ENCODE peak calls at places on chromosomes 2 and 18, in nine cellular contexts. Q, A, U, D, V, Z, B, O and I are unnamed samples.

GRCh38 chr2:42996528-42996927 is 204.1 kb upstream of the HAAO start:
- DNase-seq in Q (no peak), A (no peak), U (no peak), D (no peak), V (no peak), Z (no peak), B (peak; percentile 14), O (no peak), I (no peak)

GRCh38 chr2:58436842-58437241 is 195.7 kb upstream of the FANCL start:
- DNase-seq in Q (no peak), A (peak; percentile 39), U (no peak), D (no peak), V (no peak), Z (no peak), B (peak; percentile 76), O (no peak), I (no peak)

GRCh38 chr2:128835974-128836373 is 517.3 kb upstream of the HS6ST1 start:
- DNase-seq in Q (no peak), A (no peak), U (no peak), D (no peak), V (no peak), Z (no peak), B (no peak), O (no peak), I (no peak)

GRCh38 chr2:56680971-56681631 is 497.3 kb downstream of the CCDC85A start:
- DNase-seq in Q (no peak), A (no peak), U (peak; percentile 32), D (no peak), V (no peak), Z (no peak), B (peak; percentile 73), O (peak; percentile 85), I (no peak)

GRCh38 chr2:100417745-100418090 is 250 bp upstream of the CHST10 start:
- DNase-seq in Q (no peak), A (no peak), U (no peak), D (no peak), V (no peak), Z (peak; percentile 17), B (no peak), O (no peak), I (no peak)

GRCh38 chr18:42192251-42193248 is 237.5 kb downstream of the PIK3C3 start:
- DNase-seq in Q (no peak), A (peak; percentile 63), U (peak; percentile 71), D (no peak), V (peak; percentile 8), Z (no peak), B (peak; percentile 60), O (peak; percentile 84), I (no peak)

GRCh38 chr2:3870222-3870621 is 166.8 kb downstream of the DCDC2C start:
- DNase-seq in Q (no peak), A (peak; percentile 18), U (peak; percentile 33), D (no peak), V (no peak), Z (no peak), B (no peak), O (no peak), I (no peak)

GRCh38 chr2:9445089-9445488 is 21.6 kb downstream of the CPSF3 start:
- DNase-seq in Q (no peak), A (no peak), U (no peak), D (no peak), V (no peak), Z (no peak), B (no peak), O (no peak), I (no peak)

GRCh38 chr18:58669731-58670379 is 1.4 kb upstream of the MALT1 start:
- DNase-seq in Q (no peak), A (peak; percentile 91), U (peak; percentile 82), D (no peak), V (peak; percentile 7), Z (no peak), B (peak; percentile 95), O (peak; percentile 71), I (no peak)

GRCh38 chr18:65859075-65859474 is 108.3 kb downstream of the CDH7 start:
- DNase-seq in Q (no peak), A (no peak), U (no peak), D (no peak), V (no peak), Z (no peak), B (peak; percentile 10), O (no peak), I (no peak)

GRCh38 chr2:235070063-235070706 is 118.4 kb downstream of the SH3BP4 start:
- DNase-seq in Q (peak; percentile 52), A (no peak), U (peak; percentile 70), D (no peak), V (peak; percentile 72), Z (no peak), B (no peak), O (peak; percentile 40), I (no peak)